ENCODE peak calls at places on chromosomes 13 and 19, in seven cellular contexts. One of them, this sample, is unnamed.

GRCh38 chr19:46442808-46443450 is 14.2 kb upstream of the PNMA8C start:
- DNase-seq in stimulated activated CD4-positive, alpha-beta T cell treated with anti-CD3 and anti-CD28 coated beads, Interleukin-15, amount 100 ng/mL, for 24 hours: no peak
- DNase-seq in left lung: no peak
- DNase-seq in endothelial cell: no peak
- DNase-seq in suprapubic skin: no peak
- DNase-seq in AG09319: peak; percentile 34
- DNase-seq in left colon: no peak
- DNase-seq in this sample: no peak

GRCh38 chr13:43237616-43238015 is 214.2 kb downstream of the DNAJC15 start:
- DNase-seq in stimulated activated CD4-positive, alpha-beta T cell treated with anti-CD3 and anti-CD28 coated beads, Interleukin-15, amount 100 ng/mL, for 24 hours: no peak
- DNase-seq in suprapubic skin: no peak
- DNase-seq in left colon: no peak
- DNase-seq in left lung: no peak
- DNase-seq in endothelial cell: no peak
- DNase-seq in AG09319: no peak
- DNase-seq in this sample: no peak

GRCh38 chr19:24159707-24160106 is 72.7 kb downstream of the ZNF254 start:
- DNase-seq in AG09319: no peak
- DNase-seq in endothelial cell: no peak
- DNase-seq in suprapubic skin: no peak
- DNase-seq in left colon: no peak
- DNase-seq in left lung: no peak
- DNase-seq in stimulated activated CD4-positive, alpha-beta T cell treated with anti-CD3 and anti-CD28 coated beads, Interleukin-15, amount 100 ng/mL, for 24 hours: no peak
- DNase-seq in this sample: no peak

GRCh38 chr13:42114912-42115311 is 66.5 kb downstream of the DGKH start:
- DNase-seq in left colon: no peak
- DNase-seq in endothelial cell: no peak
- DNase-seq in left lung: no peak
- DNase-seq in suprapubic skin: no peak
- DNase-seq in AG09319: no peak
- DNase-seq in stimulated activated CD4-positive, alpha-beta T cell treated with anti-CD3 and anti-CD28 coated beads, Interleukin-15, amount 100 ng/mL, for 24 hours: no peak
- DNase-seq in this sample: no peak

GRCh38 chr13:78732445-78733017 is 73.6 kb upstream of the OBI1 start:
- DNase-seq in left colon: no peak
- DNase-seq in left lung: no peak
- DNase-seq in stimulated activated CD4-positive, alpha-beta T cell treated with anti-CD3 and anti-CD28 coated beads, Interleukin-15, amount 100 ng/mL, for 24 hours: no peak
- DNase-seq in suprapubic skin: no peak
- DNase-seq in endothelial cell: no peak
- DNase-seq in AG09319: no peak
- DNase-seq in this sample: no peak

GRCh38 chr19:1566392-1567115 is 1.6 kb downstream of the MEX3D start:
- DNase-seq in suprapubic skin: peak; percentile 76
- DNase-seq in endothelial cell: peak; percentile 72
- DNase-seq in AG09319: peak; percentile 58
- DNase-seq in left lung: peak; percentile 84
- DNase-seq in stimulated activated CD4-positive, alpha-beta T cell treated with anti-CD3 and anti-CD28 coated beads, Interleukin-15, amount 100 ng/mL, for 24 hours: no peak
- DNase-seq in left colon: peak; percentile 65
- DNase-seq in this sample: no peak

GRCh38 chr13:37806666-37807065 is 62.9 kb downstream of the TRPC4 start:
- DNase-seq in endothelial cell: no peak
- DNase-seq in suprapubic skin: no peak
- DNase-seq in left lung: no peak
- DNase-seq in left colon: no peak
- DNase-seq in AG09319: no peak
- DNase-seq in stimulated activated CD4-positive, alpha-beta T cell treated with anti-CD3 and anti-CD28 coated beads, Interleukin-15, amount 100 ng/mL, for 24 hours: no peak
- DNase-seq in this sample: no peak

GRCh38 chr19:6576869-6577281 is 14.1 kb downstream of the CD70 start:
- DNase-seq in AG09319: no peak
- DNase-seq in suprapubic skin: no peak
- DNase-seq in endothelial cell: no peak
- DNase-seq in left colon: peak; percentile 60
- DNase-seq in stimulated activated CD4-positive, alpha-beta T cell treated with anti-CD3 and anti-CD28 coated beads, Interleukin-15, amount 100 ng/mL, for 24 hours: no peak
- DNase-seq in left lung: no peak
- DNase-seq in this sample: no peak

GRCh38 chr13:46492946-46493345 is 60.0 kb upstream of the LRCH1 start:
- DNase-seq in left colon: no peak
- DNase-seq in endothelial cell: peak; percentile 41
- DNase-seq in stimulated activated CD4-positive, alpha-beta T cell treated with anti-CD3 and anti-CD28 coated beads, Interleukin-15, amount 100 ng/mL, for 24 hours: no peak
- DNase-seq in AG09319: no peak
- DNase-seq in suprapubic skin: no peak
- DNase-seq in left lung: no peak
- DNase-seq in this sample: no peak

GRCh38 chr13:85347251-85347650 is 452.0 kb downstream of the SLITRK6 start:
- DNase-seq in left colon: no peak
- DNase-seq in AG09319: no peak
- DNase-seq in stimulated activated CD4-positive, alpha-beta T cell treated with anti-CD3 and anti-CD28 coated beads, Interleukin-15, amount 100 ng/mL, for 24 hours: no peak
- DNase-seq in endothelial cell: no peak
- DNase-seq in left lung: no peak
- DNase-seq in suprapubic skin: no peak
- DNase-seq in this sample: no peak

GRCh38 chr13:46134961-46135522 is 30.2 kb upstream of the CPB2 start:
- DNase-seq in AG09319: no peak
- DNase-seq in suprapubic skin: no peak
- DNase-seq in left lung: no peak
- DNase-seq in left colon: no peak
- DNase-seq in endothelial cell: no peak
- DNase-seq in stimulated activated CD4-positive, alpha-beta T cell treated with anti-CD3 and anti-CD28 coated beads, Interleukin-15, amount 100 ng/mL, for 24 hours: no peak
- DNase-seq in this sample: no peak

GRCh38 chr13:36030670-36031331 is 100.4 kb downstream of the DCLK1 start:
- DNase-seq in left lung: no peak
- DNase-seq in AG09319: peak; percentile 40
- DNase-seq in left colon: no peak
- DNase-seq in stimulated activated CD4-positive, alpha-beta T cell treated with anti-CD3 and anti-CD28 coated beads, Interleukin-15, amount 100 ng/mL, for 24 hours: no peak
- DNase-seq in endothelial cell: no peak
- DNase-seq in suprapubic skin: no peak
- DNase-seq in this sample: no peak

GRCh38 chr19:50835785-50836542 is 2.6 kb upstream of the KLK15 start:
- DNase-seq in endothelial cell: peak; percentile 85
- DNase-seq in AG09319: no peak
- DNase-seq in stimulated activated CD4-positive, alpha-beta T cell treated with anti-CD3 and anti-CD28 coated beads, Interleukin-15, amount 100 ng/mL, for 24 hours: peak; percentile 85
- DNase-seq in left lung: peak; percentile 93
- DNase-seq in left colon: peak; percentile 87
- DNase-seq in suprapubic skin: no peak
- DNase-seq in this sample: peak; percentile 89

GRCh38 chr19:18832331-18833140 is 777 bp downstream of the UPF1 start:
- DNase-seq in stimulated activated CD4-positive, alpha-beta T cell treated with anti-CD3 and anti-CD28 coated beads, Interleukin-15, amount 100 ng/mL, for 24 hours: peak; percentile 43
- DNase-seq in suprapubic skin: no peak
- DNase-seq in left colon: peak; percentile 53
- DNase-seq in endothelial cell: peak; percentile 37
- DNase-seq in left lung: peak; percentile 73
- DNase-seq in AG09319: no peak
- DNase-seq in this sample: no peak